ENCODE peak calls at places on chromosome 7, in nine cellular contexts. U, S, Y, C, J, B, E, W and T are unnamed samples.

GRCh38 chr7:71618281-71618680 is 486.3 kb downstream of the GALNT17 start:
- DNase-seq in U (no peak), S (no peak), Y (no peak), C (no peak), J (no peak), B (no peak), E (no peak), W (peak; percentile 32), T (no peak)

GRCh38 chr7:135291809-135292253 is 58.2 kb downstream of the STRA8 start:
- DNase-seq in U (no peak), S (no peak), Y (no peak), C (peak; percentile 93), J (peak; percentile 67), B (no peak), E (no peak), W (peak; percentile 83), T (no peak)

GRCh38 chr7:129864042-129864441 is 88.7 kb downstream of the UBE2H start:
- DNase-seq in U (no peak), S (no peak), Y (no peak), C (no peak), J (no peak), B (no peak), E (no peak), W (peak; percentile 40), T (peak; percentile 41)

GRCh38 chr7:105532709-105533460 is 884 bp downstream of the RINT1 start:
- DNase-seq in U (no peak), S (no peak), Y (no peak), C (peak; percentile 12), J (no peak), B (no peak), E (no peak), W (no peak), T (no peak)

GRCh38 chr7:101650579-101651081 is 21.5 kb upstream of the MYL10 start:
- DNase-seq in U (no peak), S (no peak), Y (no peak), C (peak; percentile 22), J (no peak), B (no peak), E (no peak), W (peak; percentile 22), T (no peak)

GRCh38 chr7:100472854-100473499 is 6.0 kb downstream of the TSC22D4 start:
- DNase-seq in U (peak; percentile 45), S (no peak), Y (no peak), C (no peak), J (no peak), B (no peak), E (no peak), W (peak; percentile 58), T (no peak)

GRCh38 chr7:112020800-112021199 is 185.4 kb downstream of the DOCK4 start:
- DNase-seq in U (peak; percentile 8), S (no peak), Y (no peak), C (no peak), J (no peak), B (no peak), E (no peak), W (no peak), T (no peak)

GRCh38 chr7:93147358-93147757 is 827 bp downstream of the SAMD9L start:
- DNase-seq in U (no peak), S (peak; percentile 47), Y (no peak), C (peak; percentile 41), J (no peak), B (no peak), E (peak; percentile 57), W (peak; percentile 75), T (no peak)

GRCh38 chr7:96832107-96832506 is 122.5 kb upstream of the SEM1 start:
- DNase-seq in U (no peak), S (no peak), Y (no peak), C (no peak), J (no peak), B (no peak), E (no peak), W (no peak), T (no peak)

GRCh38 chr7:140639366-140640053 is 1.1 kb downstream of the DENND2A start:
- DNase-seq in U (peak; percentile 38), S (no peak), Y (peak; percentile 65), C (peak; percentile 29), J (no peak), B (peak; percentile 49), E (no peak), W (peak; percentile 78), T (no peak)

GRCh38 chr7:140684066-140684950 is 11.6 kb downstream of the ADCK2 start:
- DNase-seq in U (no peak), S (no peak), Y (no peak), C (no peak), J (no peak), B (no peak), E (no peak), W (no peak), T (no peak)

GRCh38 chr7:156545989-156546388 is 94.6 kb upstream of the RNF32 start:
- DNase-seq in U (no peak), S (no peak), Y (no peak), C (no peak), J (no peak), B (peak; percentile 22), E (no peak), W (no peak), T (no peak)

GRCh38 chr7:158248816-158249215 is 338.8 kb downstream of the PTPRN2 start:
- DNase-seq in U (no peak), S (no peak), Y (peak; percentile 3), C (no peak), J (peak; percentile 19), B (no peak), E (no peak), W (no peak), T (no peak)

GRCh38 chr7:129644634-129645230 is 33.2 kb downstream of the NRF1 start:
- DNase-seq in U (no peak), S (no peak), Y (no peak), C (peak; percentile 67), J (no peak), B (peak; percentile 15), E (no peak), W (peak; percentile 74), T (no peak)

GRCh38 chr7:28408105-28408973 is 4.0 kb upstream of the CREB5 start:
- DNase-seq in U (peak; percentile 27), S (peak; percentile 14), Y (peak; percentile 41), C (no peak), J (no peak), B (peak; percentile 47), E (no peak), W (peak; percentile 87), T (peak; percentile 46)

GRCh38 chr7:102992509-102992819 is 79.7 kb downstream of the LRRC17 start:
- DNase-seq in U (no peak), S (no peak), Y (no peak), C (no peak), J (no peak), B (no peak), E (no peak), W (no peak), T (no peak)
- H3K27ac ChIP-seq in U (peak overlapping the region; percentile 53), S (peak overlapping the region; percentile 48), Y (peak overlapping the region; percentile 77), C (peak overlapping the region; percentile 86), J (peak overlapping the region; percentile 27), B (no peak overlapping the region), E (peak overlapping the region; percentile 68), W (peak overlapping the region; percentile 29), T (peak overlapping the region; percentile 92)

DNA sequence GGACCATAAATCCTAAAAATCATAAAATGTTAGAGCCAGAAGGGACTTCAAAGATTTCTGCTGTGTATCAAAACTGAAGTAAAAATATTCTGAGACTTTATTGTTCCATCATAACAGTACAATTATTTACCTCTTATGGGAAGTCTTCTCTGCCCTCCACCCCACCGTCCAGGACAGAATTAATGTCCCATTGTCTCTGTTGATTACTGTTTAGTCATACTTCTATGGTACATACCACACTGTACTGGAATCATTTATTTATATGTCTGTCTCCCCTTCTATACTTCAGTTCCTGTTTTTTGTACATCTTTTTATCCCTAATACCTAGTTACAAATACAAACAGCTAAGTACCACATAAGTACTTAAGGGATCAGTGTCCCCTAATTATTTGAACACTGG is 91.4 kb upstream of the CAPZA2 start:
- DNase-seq in U (no peak), S (no peak), Y (no peak), C (peak; percentile 10), J (no peak), B (no peak), E (no peak), W (no peak), T (no peak)
- H3K4me1 ChIP-seq in U (no peaks in the 10 kb centered on the region), S (no peaks in the 10 kb centered on the region), Y (no peaks in the 10 kb centered on the region), C (peaks cover 49% of the 10 kb centered on the region), J (no peaks in the 10 kb centered on the region), B (no peaks in the 10 kb centered on the region), E (no peaks in the 10 kb centered on the region), W (peaks cover 25% of the 10 kb centered on the region), T (no peaks in the 10 kb centered on the region)

GRCh38 chr7:46387646-46388045 is 466.6 kb upstream of the IGFBP3 start:
- DNase-seq in U (no peak), S (no peak), Y (no peak), C (no peak), J (no peak), B (no peak), E (no peak), W (peak; percentile 90), T (no peak)

GRCh38 chr7:46386428-46387399 is 465.6 kb upstream of the IGFBP3 start:
- DNase-seq in U (no peak), S (no peak), Y (no peak), C (no peak), J (no peak), B (no peak), E (no peak), W (peak; percentile 23), T (no peak)

GRCh38 chr7:46389131-46389530 is 468.1 kb upstream of the IGFBP3 start:
- DNase-seq in U (no peak), S (no peak), Y (no peak), C (no peak), J (no peak), B (no peak), E (no peak), W (no peak), T (no peak)

GRCh38 chr7:46383605-46384004 is 462.5 kb upstream of the IGFBP3 start:
- DNase-seq in U (no peak), S (no peak), Y (no peak), C (peak; percentile 29), J (no peak), B (no peak), E (no peak), W (peak; percentile 69), T (no peak)

DNA sequence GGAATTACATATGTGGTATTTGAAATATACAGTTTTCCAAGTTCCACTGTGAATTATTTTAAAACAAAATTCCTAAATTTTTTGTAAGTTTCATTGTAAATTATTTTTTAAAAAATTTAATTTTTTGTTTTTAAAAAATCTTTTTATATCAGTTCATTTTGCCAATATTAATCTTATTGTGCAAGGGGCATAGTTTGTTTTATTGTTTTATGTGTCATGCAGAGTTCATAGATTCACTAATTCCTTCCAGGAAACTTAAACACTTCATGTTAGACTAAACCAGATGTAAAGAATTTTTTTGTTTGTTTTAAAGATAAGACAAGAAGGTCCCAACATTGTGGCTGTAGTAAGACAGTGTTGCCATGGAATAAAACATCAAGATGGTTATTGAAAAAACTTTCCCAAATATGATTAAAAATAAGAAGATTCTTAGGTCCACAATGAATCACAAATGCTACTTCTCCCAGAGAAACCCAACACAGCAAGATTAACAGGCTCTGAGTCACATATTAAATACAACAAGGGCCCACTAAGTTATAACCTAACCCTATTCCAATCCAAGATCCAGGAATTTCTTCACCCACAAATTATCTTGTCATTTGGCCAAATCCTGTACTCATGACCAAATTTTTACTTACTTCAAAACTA is 464.7 kb upstream of the IGFBP3 start:
- DNase-seq in U (no peak), S (no peak), Y (no peak), C (peak; percentile 94), J (no peak), B (no peak), E (no peak), W (peak; percentile 95), T (no peak)
- H3K27ac ChIP-seq in U (no peak overlapping the region), S (no peak overlapping the region), Y (no peak overlapping the region), C (peak overlapping the region; percentile 95), J (no peak overlapping the region), B (no peak overlapping the region), E (no peak overlapping the region), W (peak overlapping the region; percentile 90), T (no peak overlapping the region)

GRCh38 chr7:42104694-42105093 is 132.3 kb downstream of the GLI3 start:
- DNase-seq in U (no peak), S (no peak), Y (no peak), C (no peak), J (no peak), B (no peak), E (no peak), W (no peak), T (no peak)
- H3K4me1 ChIP-seq in U (peaks cover 3% of the 10 kb centered on the region), S (peaks cover 10% of the 10 kb centered on the region), Y (peaks cover 2% of the 10 kb centered on the region), C (peaks cover 57% of the 10 kb centered on the region), J (peaks cover 51% of the 10 kb centered on the region), B (peaks cover 21% of the 10 kb centered on the region), E (no peaks in the 10 kb centered on the region), W (peaks cover 26% of the 10 kb centered on the region), T (peaks cover 33% of the 10 kb centered on the region)